ENCODE peak calls at places on chromosome X, in nine cellular contexts. V, D, F, X, G, K, M, C and N are unnamed samples.
A peak's percentile ranks its signal among the peaks of the same experiment; 100 is the strongest.

GRCh38 chrX:30023451-30023850 is 191.9 kb upstream of the MAGEB2 start:
- DNase-seq in X (no peak), V (no peak), F (no peak), K (no peak), M (no peak), G (no peak), D (no peak), C (no peak), N (no peak)

GRCh38 chrX:41559662-41560061 is 112.5 kb downstream of the NYX start:
- DNase-seq in V (no peak), G (no peak), X (no peak), K (no peak), C (no peak), M (no peak), F (no peak), D (no peak), N (no peak)

GRCh38 chrX:150063673-150064072 is 125.4 kb upstream of the EOLA2 start:
- DNase-seq in K (no peak), X (no peak), F (no peak), D (no peak), C (no peak), M (no peak), G (no peak), V (no peak), N (no peak)

GRCh38 chrX:49876750-49877149 is 2.5 kb upstream of the USP27X start:
- DNase-seq in G (no peak), F (no peak), K (no peak), M (no peak), D (no peak), X (no peak), C (peak; percentile 51), V (peak; percentile 12), N (no peak)

GRCh38 chrX:100812216-100813158 is 7.7 kb upstream of the CSTF2 start:
- DNase-seq in M (no peak), C (peak; percentile 14), G (no peak), K (no peak), V (no peak), F (no peak), D (no peak), X (peak; percentile 66), N (no peak)

GRCh38 chrX:107711521-107712041 is 64.0 kb downstream of the TSC22D3 start:
- DNase-seq in D (no peak), V (no peak), G (no peak), K (no peak), F (peak; percentile 57), C (no peak), X (no peak), M (peak; percentile 66), N (no peak)

GRCh38 chrX:136639506-136640176 is 8.3 kb upstream of the CD40LG start:
- DNase-seq in C (no peak), X (no peak), V (no peak), K (no peak), F (no peak), M (no peak), D (no peak), G (no peak), N (no peak)

GRCh38 chrX:24014388-24015018 is 12.5 kb downstream of the KLHL15 start:
- DNase-seq in C (no peak), K (no peak), M (no peak), X (no peak), G (no peak), D (no peak), V (no peak), F (no peak), N (no peak)

GRCh38 chrX:27910412-27910811 is 70.8 kb downstream of the DCAF8L1 start:
- DNase-seq in V (no peak), X (no peak), F (no peak), G (no peak), M (no peak), D (no peak), K (no peak), C (no peak), N (no peak)

GRCh38 chrX:43557792-43558191 is 98.3 kb upstream of the MAOA start:
- DNase-seq in F (no peak), V (peak; percentile 54), K (peak; percentile 43), G (peak; percentile 52), M (peak; percentile 68), C (peak; percentile 64), X (peak; percentile 65), D (peak; percentile 63), N (no peak)

GRCh38 chrX:10797493-10797892 is 177.1 kb upstream of the MID1 start:
- DNase-seq in K (no peak), M (no peak), X (no peak), F (no peak), G (no peak), C (no peak), V (no peak), D (no peak), N (no peak)

GRCh38 chrX:137052641-137053235 is 18.9 kb upstream of the GPR101 start:
- DNase-seq in M (no peak), K (no peak), V (no peak), X (no peak), D (no peak), C (peak; percentile 15), F (peak; percentile 75), G (no peak), N (no peak)

GRCh38 chrX:118116308-118117068 is at the start of gene KLHL13:
- DNase-seq in X (peak; percentile 26), V (no peak), D (no peak), F (peak; percentile 77), K (no peak), G (no peak), M (peak; percentile 76), C (peak; percentile 50), N (no peak)

GRCh38 chrX:40143001-40143400 is 45.2 kb upstream of the BCOR start:
- DNase-seq in K (no peak), D (no peak), M (no peak), X (no peak), C (peak; percentile 43), V (no peak), F (no peak), G (no peak), N (no peak)

GRCh38 chrX:46653482-46653881 is 79.9 kb downstream of the CHST7 start:
- DNase-seq in M (no peak), D (no peak), V (no peak), F (no peak), G (no peak), K (no peak), C (peak; percentile 44), X (no peak), N (no peak)

GRCh38 chrX:152897216-152898144 is at the start of gene ZNF185:
- DNase-seq in G (peak; percentile 69), F (peak; percentile 65), K (peak; percentile 63), V (no peak), D (peak; percentile 73), C (peak; percentile 89), M (no peak), X (peak; percentile 66), N (no peak)

DNA sequence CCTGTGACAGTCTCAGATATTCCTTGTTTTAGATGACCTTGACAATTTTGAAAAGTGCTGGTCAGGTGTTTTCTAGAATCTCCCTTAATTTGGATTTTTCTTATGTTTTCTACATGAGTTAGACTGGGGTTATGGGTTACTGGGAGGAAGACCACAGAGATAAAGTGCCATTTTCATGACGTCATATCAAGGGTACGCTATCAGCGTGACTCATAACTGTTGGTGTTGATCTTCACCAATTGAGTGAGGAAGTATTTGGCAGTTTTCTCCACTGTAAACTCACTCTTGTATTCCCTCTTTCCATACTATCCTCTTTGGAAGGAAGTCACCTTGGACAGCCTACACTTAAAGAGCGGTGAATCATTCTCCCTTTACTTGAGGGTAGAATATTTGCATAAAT is 56.9 kb downstream of the MAGEC1 start:
- DNase-seq in X (no peak), D (no peak), C (no peak), M (no peak), G (no peak), F (no peak), K (no peak), V (no peak), N (no peak)
- H3K4me1 ChIP-seq in X (no peaks in the 10 kb centered on the region), D (no peaks in the 10 kb centered on the region), C (no peaks in the 10 kb centered on the region), M (no peaks in the 10 kb centered on the region), G (no peaks in the 10 kb centered on the region), F (no peaks in the 10 kb centered on the region), K (no peaks in the 10 kb centered on the region), V (no peaks in the 10 kb centered on the region), N (no peaks in the 10 kb centered on the region)

GRCh38 chrX:154762529-154763296 is at the start of gene DKC1:
- DNase-seq in C (peak; percentile 92), V (peak; percentile 87), F (peak; percentile 99), D (peak; percentile 96), K (peak; percentile 97), X (peak; percentile 96), M (peak; percentile 97), G (peak; percentile 91), N (peak; percentile 98)
- TF ChIP-seq POLR2AphosphoS5 in C (peak; percentile 77), V (peak; percentile 76), F (peak; percentile 80), D (peak; percentile 56), K (peak; percentile 48), X (peak; percentile 31), M (peak; percentile 67), G (no peak), N (peak; percentile 77)

DNA sequence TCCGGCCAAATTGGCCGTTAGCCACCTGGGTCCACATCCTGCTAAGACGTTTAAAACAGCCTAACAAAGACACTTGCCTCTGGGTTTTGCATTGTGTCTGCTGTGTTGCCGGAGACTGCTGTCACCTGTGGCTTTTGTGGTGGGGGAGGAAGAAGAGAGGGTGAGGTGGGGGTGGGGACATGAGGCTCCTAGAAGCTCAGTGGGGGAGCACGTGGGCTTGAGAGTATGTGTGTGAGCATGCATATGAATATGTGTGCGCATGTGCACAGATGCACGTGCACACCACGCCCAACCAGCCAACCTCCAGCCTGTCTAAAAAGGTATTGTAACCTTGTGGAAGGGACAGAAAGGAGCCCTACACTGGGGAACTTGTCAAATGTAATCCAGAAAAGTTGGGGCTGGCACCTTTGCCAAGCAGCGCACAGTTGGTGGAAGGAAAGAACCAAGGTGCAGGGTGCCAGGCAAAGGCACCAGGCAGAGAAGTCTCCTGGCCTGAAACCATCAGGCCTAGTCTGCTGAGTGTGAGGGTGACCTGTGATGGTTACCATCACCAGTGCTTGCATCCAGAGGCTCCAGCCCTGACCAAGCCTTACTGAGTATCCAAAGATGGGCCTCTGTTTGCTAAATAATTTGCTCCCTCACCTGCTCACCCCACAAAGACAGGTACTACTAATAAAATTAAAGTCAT is 10.1 kb upstream of the SASH3 start:
- DNase-seq in D (no peak), V (no peak), X (peak; percentile 53), G (no peak), K (no peak), C (no peak), F (peak; percentile 91), M (no peak), N (no peak)
- H3K4me1 ChIP-seq in D (no peaks in the 10 kb centered on the region), V (no peaks in the 10 kb centered on the region), X (peaks cover 12% of the 10 kb centered on the region), G (no peaks in the 10 kb centered on the region), K (no peaks in the 10 kb centered on the region), C (no peaks in the 10 kb centered on the region), F (peaks cover 44% of the 10 kb centered on the region), M (no peaks in the 10 kb centered on the region), N (no peaks in the 10 kb centered on the region)

DNA sequence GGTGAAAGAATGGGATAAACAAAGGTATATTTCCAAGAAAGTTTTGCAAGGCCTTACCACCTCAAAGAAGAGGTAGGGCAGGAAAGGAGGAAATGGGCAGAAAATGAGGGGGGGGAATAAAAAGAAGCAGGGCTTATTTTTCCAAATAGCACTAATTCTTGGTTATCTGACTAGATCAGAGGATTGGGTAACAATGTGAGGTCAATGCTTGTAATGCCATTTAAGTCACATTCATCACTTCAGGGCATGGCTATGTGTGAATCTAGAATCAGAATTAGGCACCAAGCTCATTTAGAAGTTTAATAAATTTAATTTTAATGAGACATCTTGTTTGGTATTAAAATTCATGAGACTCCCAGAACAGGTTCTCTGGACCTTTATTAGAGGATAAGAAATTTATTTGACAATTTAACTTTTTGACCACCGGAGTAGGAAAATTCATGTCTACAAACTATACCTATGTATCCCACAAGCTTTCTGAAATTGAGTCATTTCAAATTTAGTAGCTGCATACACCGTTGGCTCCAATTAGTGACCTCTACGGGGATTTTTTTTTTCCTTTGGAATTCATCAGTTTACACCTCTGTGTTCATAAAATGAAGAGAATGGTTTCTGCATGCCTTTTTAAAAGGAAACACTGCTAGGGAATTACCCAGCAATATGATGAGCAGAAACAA is 1.3 kb upstream of the STS start:
- DNase-seq in M (no peak), K (no peak), G (no peak), D (no peak), V (no peak), C (no peak), X (no peak), F (no peak), N (no peak)
- TF ChIP-seq POLR2AphosphoS5 in M (no peak), K (no peak), G (no peak), D (no peak), V (no peak), C (no peak), X (no peak), F (no peak), N (no peak)